ENCODE peak calls at places on chromosomes 3 and 15, in four cellular contexts. Z is brain microvascular endothelial cell, Q is cardiac muscle cell, C is left ventricle myocardium inferior. J is an unnamed sample.

GRCh38 chr3:160665784-160666526 is 11.0 kb upstream of the ARL14 start:
- DNase-seq in Q (no peak), Z (peak), C (no peak), J (no peak)

GRCh38 chr3:66093981-66094380 is 55.3 kb upstream of the MAGI1 start:
- DNase-seq in C (no peak), Q (no peak), Z (no peak), J (no peak)

GRCh38 chr3:135851201-135852061 is 114.1 kb upstream of the PPP2R3A start:
- DNase-seq in C (no peak), Z (peak), Q (no peak), J (no peak)

GRCh38 chr15:47795864-47796263 is 78.6 kb downstream of the SEMA6D start:
- DNase-seq in Q (no peak), C (no peak), Z (no peak), J (no peak)

GRCh38 chr15:50107591-50108408 is 11.2 kb downstream of the ATP8B4 start:
- DNase-seq in C (no peak), Q (no peak), Z (no peak), J (no peak)

GRCh38 chr3:45180051-45180450 is 33.9 kb upstream of the CDCP1 start:
- DNase-seq in C (no peak), Z (peak), Q (no peak), J (no peak)

GRCh38 chr3:171901615-171902312 is 58.6 kb downstream of the TMEM212 start:
- DNase-seq in Z (no peak), C (no peak), Q (no peak), J (no peak)

GRCh38 chr3:134446800-134447199 is 39.0 kb downstream of the ANAPC13 start:
- DNase-seq in Z (no peak), C (no peak), Q (no peak), J (no peak)

GRCh38 chr3:13884851-13885703 is 5.2 kb upstream of the WNT7A start:
- DNase-seq in Q (peak), C (no peak), Z (no peak), J (no peak)

GRCh38 chr3:30183421-30183820 is 423.0 kb upstream of the TGFBR2 start:
- DNase-seq in Q (no peak), Z (no peak), C (no peak), J (no peak)

GRCh38 chr15:99114511-99115299 is 9.8 kb downstream of the SYNM start:
- DNase-seq in C (no peak), Q (no peak), Z (no peak), J (no peak)

GRCh38 chr3:134371542-134372324 is 2.5 kb downstream of the AMOTL2 start:
- DNase-seq in C (no peak), Z (peak), Q (no peak), J (no peak)

GRCh38 chr3:171863920-171864319 is 20.8 kb downstream of the TMEM212 start:
- DNase-seq in C (no peak), Q (no peak), Z (no peak), J (no peak)

GRCh38 chr3:16058511-16058910 is 116.0 kb upstream of the GALNT15 start:
- DNase-seq in Z (no peak), C (no peak), Q (no peak), J (no peak)

GRCh38 chr3:45079715-45080114 is 53.6 kb downstream of the CLEC3B start:
- DNase-seq in Q (no peak), Z (no peak), C (no peak), J (no peak)

GRCh38 chr3:149701206-149701976 is 43.6 kb upstream of the WWTR1 start:
- DNase-seq in C (no peak), Q (no peak), Z (no peak), J (no peak)

GRCh38 chr3:123067689-123068226 is 933 bp downstream of the PDIA5 start:
- DNase-seq in C (no peak), Z (no peak), Q (no peak), J (no peak)

GRCh38 chr3:60079076-60079475 is 1029.3 kb upstream of the CFAP20DC start:
- DNase-seq in Z (no peak), C (no peak), Q (no peak), J (no peak)

GRCh38 chr3:15440891-15441290 is 13.5 kb downstream of the EAF1 start:
- DNase-seq in Z (peak), Q (no peak), C (no peak), J (no peak)

GRCh38 chr3:45426161-45426560 is 37.8 kb downstream of the LARS2 start:
- DNase-seq in C (no peak), Q (peak), Z (no peak), J (no peak)

GRCh38 chr3:43582876-43583275 is 38.9 kb downstream of the ANO10 start:
- DNase-seq in C (no peak), Q (peak), Z (no peak), J (no peak)

GRCh38 chr3:125076464-125076863 is 20.7 kb upstream of the HEG1 start:
- DNase-seq in C (no peak), Z (no peak), Q (no peak), J (no peak)

GRCh38 chr15:94042163-94042954 is 189.0 kb upstream of the MCTP2 start:
- DNase-seq in Q (no peak), C (no peak), Z (peak), J (no peak)

GRCh38 chr3:129745253-129745652 is 138.8 kb upstream of the PLXND1 start:
- DNase-seq in C (no peak), Z (peak), Q (peak), J (no peak)

GRCh38 chr3:170467007-170467406 is 48.3 kb downstream of the CLDN11 start:
- DNase-seq in Z (no peak), Q (no peak), C (no peak), J (no peak)

GRCh38 chr3:126263971-126264370 is 83.6 kb upstream of the ALDH1L1 start:
- DNase-seq in C (no peak), Q (no peak), Z (no peak), J (no peak)

GRCh38 chr3:170868577-170869239 is 1.3 kb downstream of the RPL22L1 start:
- DNase-seq in Q (no peak), Z (no peak), C (no peak), J (no peak)

GRCh38 chr3:169923189-169923588 is 11.8 kb downstream of the SAMD7 start:
- DNase-seq in Q (no peak), Z (no peak), C (peak), J (no peak)

GRCh38 chr15:66748320-66748779 is 46.3 kb downstream of the SMAD6 start:
- DNase-seq in C (no peak), Q (no peak), Z (no peak), J (no peak)

GRCh38 chr3:125116311-125117069 is 60.7 kb upstream of the HEG1 start:
- DNase-seq in Z (no peak), C (no peak), Q (peak), J (no peak)

GRCh38 chr3:4703054-4703480 is 209.9 kb downstream of the ITPR1 start:
- DNase-seq in Q (no peak), C (no peak), Z (no peak), J (no peak)

DNA sequence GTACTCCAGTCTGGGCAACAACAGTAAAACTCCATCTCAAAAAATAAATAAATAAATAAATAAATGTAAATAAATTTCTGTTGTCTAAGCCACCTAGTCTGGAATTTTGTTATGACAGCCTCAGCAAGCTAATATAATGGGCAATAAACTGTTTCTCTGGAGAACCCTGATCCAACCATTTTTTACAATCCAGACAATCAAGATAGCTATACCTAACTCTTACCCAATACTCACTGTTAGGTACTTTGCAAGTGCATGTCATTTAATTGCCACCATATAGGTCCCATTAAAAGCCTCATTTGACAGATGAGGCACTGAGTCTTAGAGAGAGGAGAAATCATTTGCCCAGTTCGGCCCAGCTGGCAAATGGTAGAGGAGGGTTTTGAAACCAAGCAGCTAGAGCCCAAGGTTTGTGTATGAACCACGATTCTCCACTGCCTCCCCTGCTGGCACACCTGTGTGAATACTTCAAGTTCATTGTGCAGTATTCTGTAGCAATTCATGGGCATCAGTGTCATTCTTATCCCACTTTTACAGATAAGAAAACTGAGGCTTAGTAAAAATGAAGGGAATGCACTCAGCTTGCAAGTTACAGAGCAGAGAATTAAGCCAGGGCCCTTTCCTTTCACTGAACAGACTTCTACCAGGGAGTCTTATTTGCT is 107.0 kb upstream of the UBE2E1 start:
- DNase-seq in C (no peak), Z (no peak), Q (no peak), J (no peak)
- TF ChIP-seq CTCF in C (no peak), Z (no peak), Q (no peak), J (peak)

GRCh38 chr15:91456921-91457320 is 356.9 kb downstream of the SV2B start:
- DNase-seq in C (no peak), Q (no peak), Z (no peak), J (no peak)
- H3K27ac ChIP-seq in C (no peak), Q (no peak), Z (peak), J (peak)

GRCh38 chr15:34161329-34161953 is 48.5 kb downstream of the KATNBL1 start:
- DNase-seq in Z (no peak), Q (no peak), C (no peak), J (no peak)

GRCh38 chr15:34155859-34156258 is 54.0 kb downstream of the PGBD4 start:
- DNase-seq in C (no peak), Q (no peak), Z (no peak), J (no peak)

GRCh38 chr15:34160735-34161134 is 49.2 kb downstream of the KATNBL1 start:
- DNase-seq in Z (no peak), Q (no peak), C (no peak), J (no peak)

GRCh38 chr15:34154725-34155204 is 52.9 kb downstream of the PGBD4 start:
- DNase-seq in Q (no peak), C (no peak), Z (peak), J (peak)

DNA sequence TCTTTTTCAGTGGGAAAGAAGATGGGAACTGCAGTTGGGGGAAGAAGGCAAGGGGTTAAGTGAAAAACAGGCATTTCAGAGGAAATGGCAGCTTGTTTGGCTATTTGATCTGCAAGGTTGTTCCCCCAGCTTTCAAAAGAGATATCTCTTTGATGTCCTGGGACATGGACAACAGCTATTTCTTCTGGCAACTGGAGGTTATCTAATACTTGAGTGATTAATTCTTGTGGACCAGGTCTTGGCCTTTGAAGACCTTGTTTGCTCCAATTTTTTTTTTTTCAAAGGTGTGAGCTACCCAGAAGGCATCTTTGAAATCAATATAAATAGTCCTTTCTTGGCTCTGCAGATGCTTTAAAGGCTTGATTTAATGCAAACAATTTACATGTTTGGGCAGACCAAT is 51.5 kb downstream of the KATNBL1 start:
- DNase-seq in C (no peak), Q (no peak), Z (no peak), J (no peak)
- TF ChIP-seq CTCF in C (no peak), Q (no peak), Z (no peak), J (no peak)

GRCh38 chr15:96331141-96331941 is 841 bp downstream of the NR2F2 start:
- DNase-seq in Q (no peak), Z (peak), C (no peak), J (no peak)
- H3K27ac ChIP-seq in Q (no peak), Z (peak), C (peak), J (peak)

GRCh38 chr3:157501863-157502262 is 1.4 kb downstream of the VEPH1 start:
- DNase-seq in Q (no peak), Z (no peak), C (no peak), J (no peak)

GRCh38 chr3:157500232-157500631 is 3.0 kb downstream of the VEPH1 start:
- DNase-seq in Z (no peak), C (no peak), Q (no peak), J (no peak)

GRCh38 chr3:157498374-157498773 is 4.8 kb downstream of the VEPH1 start:
- DNase-seq in C (no peak), Z (no peak), Q (no peak), J (no peak)

GRCh38 chr3:157495846-157496245 is 7.4 kb downstream of the VEPH1 start:
- DNase-seq in C (no peak), Q (no peak), Z (no peak), J (no peak)

GRCh38 chr3:157499342-157499963 is 3.8 kb downstream of the VEPH1 start:
- DNase-seq in Z (peak), C (no peak), Q (peak), J (peak)
- TF ChIP-seq CTCF in Z (peak), C (no peak), Q (no peak), J (no peak)

GRCh38 chr3:24388159-24388558 is 106.5 kb downstream of the THRB start:
- DNase-seq in Q (no peak), Z (no peak), C (no peak), J (no peak)

GRCh38 chr3:24390169-24390821 is 104.4 kb downstream of the THRB start:
- DNase-seq in Q (no peak), C (no peak), Z (no peak), J (no peak)

GRCh38 chr3:24388611-24389010 is 106.0 kb downstream of the THRB start:
- DNase-seq in Q (no peak), Z (no peak), C (no peak), J (no peak)

GRCh38 chr3:24387493-24387892 is 107.2 kb downstream of the THRB start:
- DNase-seq in Q (no peak), Z (peak), C (no peak), J (no peak)

GRCh38 chr3:24389108-24390090 is 105.3 kb downstream of the THRB start:
- DNase-seq in Q (no peak), Z (no peak), C (no peak), J (no peak)
- H3K27ac ChIP-seq in Q (no peak), Z (no peak), C (no peak), J (no peak)

J was measured in keratinocyte.